ENCODE peak calls at places on chromosomes 6 and 20, in eight cellular contexts. R is IMR-90; N is cardiac muscle cell; Y is CD8-positive, alpha-beta memory T cell; U is gastrocnemius medialis; P is CD4-positive, alpha-beta T cell; C is heart right ventricle; D is transverse colon. F is an unnamed sample. For H3K9me3, the result is how much of the 10 kb centered on the place peaks cover.

GRCh38 chr6:21596379-21597242 is 3.1 kb downstream of the SOX4 start:
- DNase-seq in D (peak), P (no peak), N (peak), R (peak), U (no peak), C (peak), Y (peak), F (peak)

GRCh38 chr6:12165297-12165696 is 124.9 kb upstream of the EDN1 start:
- DNase-seq in D (no peak), R (no peak), Y (no peak), P (no peak), C (no peak), U (no peak), N (no peak), F (no peak)

GRCh38 chr20:32749914-32750637 is 6.8 kb upstream of the COMMD7 start:
- DNase-seq in P (no peak), Y (no peak), U (no peak), N (peak), R (no peak), D (no peak), C (no peak), F (no peak)

GRCh38 chr6:125533710-125534397 is 215.6 kb upstream of the HEY2 start:
- DNase-seq in R (no peak), N (no peak), D (no peak), U (no peak), C (no peak), P (no peak), Y (no peak), F (no peak)

GRCh38 chr20:53750827-53751393 is 157.3 kb upstream of the ZNF217 start:
- DNase-seq in Y (peak), R (peak), D (peak), C (no peak), N (peak), U (no peak), P (no peak), F (no peak)

GRCh38 chr6:27743787-27744186 is 168.4 kb downstream of the OR2B2 start:
- DNase-seq in N (no peak), R (no peak), P (no peak), Y (no peak), D (no peak), U (no peak), C (no peak), F (no peak)

GRCh38 chr20:12966468-12967085 is 42.2 kb upstream of the SPTLC3 start:
- DNase-seq in D (no peak), P (no peak), Y (peak), U (no peak), C (no peak), N (peak), R (peak), F (no peak)

GRCh38 chr6:136114661-136115060 is 135.4 kb downstream of the MTFR2 start:
- DNase-seq in Y (no peak), P (no peak), N (no peak), C (no peak), D (peak), R (no peak), U (no peak), F (no peak)

GRCh38 chr6:89706121-89706520 is 67.6 kb upstream of the LYRM2 start:
- DNase-seq in Y (no peak), P (no peak), R (no peak), C (no peak), N (no peak), U (no peak), D (no peak), F (no peak)

GRCh38 chr6:118706702-118707101 is 55.3 kb upstream of the CEP85L start:
- DNase-seq in D (no peak), C (no peak), Y (no peak), P (no peak), U (no peak), R (no peak), N (no peak), F (no peak)

DNA sequence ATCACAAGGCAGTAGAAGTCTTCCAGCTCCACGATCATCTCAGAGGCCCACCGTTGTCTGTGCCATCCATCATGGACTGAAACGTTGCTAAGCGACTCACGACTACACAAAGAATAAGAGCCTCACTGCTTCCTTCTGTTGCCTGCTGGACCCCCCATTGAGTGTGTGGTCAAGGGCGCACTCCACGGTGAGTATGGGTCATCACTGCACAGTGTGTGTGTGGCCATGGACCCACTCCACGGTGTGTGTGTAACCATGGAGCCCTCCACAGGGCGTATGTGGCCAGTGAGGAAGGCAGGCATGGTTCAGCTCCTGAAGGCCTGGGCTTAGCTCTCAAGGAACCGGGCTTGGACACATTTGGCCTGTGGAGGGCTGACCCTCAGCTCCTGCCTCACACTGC is 123.4 kb upstream of the AFDN start:
- DNase-seq in D (no peak), Y (no peak), C (no peak), P (no peak), U (no peak), R (no peak), N (no peak), F (no peak)
- H3K9me3 ChIP-seq in D (under half), Y (under half), C (under half), P (under half), U (under half), R (under half), N (under half), F (under half)

GRCh38 chr6:169470790-169471189 is 217.1 kb upstream of the THBS2 start:
- DNase-seq in P (no peak), R (no peak), Y (no peak), U (no peak), D (no peak), C (no peak), N (no peak), F (no peak)
- H3K9me3 ChIP-seq in P (under half), R (under half), Y (under half), U (under half), D (under half), C (under half), N (under half), F (under half)

DNA sequence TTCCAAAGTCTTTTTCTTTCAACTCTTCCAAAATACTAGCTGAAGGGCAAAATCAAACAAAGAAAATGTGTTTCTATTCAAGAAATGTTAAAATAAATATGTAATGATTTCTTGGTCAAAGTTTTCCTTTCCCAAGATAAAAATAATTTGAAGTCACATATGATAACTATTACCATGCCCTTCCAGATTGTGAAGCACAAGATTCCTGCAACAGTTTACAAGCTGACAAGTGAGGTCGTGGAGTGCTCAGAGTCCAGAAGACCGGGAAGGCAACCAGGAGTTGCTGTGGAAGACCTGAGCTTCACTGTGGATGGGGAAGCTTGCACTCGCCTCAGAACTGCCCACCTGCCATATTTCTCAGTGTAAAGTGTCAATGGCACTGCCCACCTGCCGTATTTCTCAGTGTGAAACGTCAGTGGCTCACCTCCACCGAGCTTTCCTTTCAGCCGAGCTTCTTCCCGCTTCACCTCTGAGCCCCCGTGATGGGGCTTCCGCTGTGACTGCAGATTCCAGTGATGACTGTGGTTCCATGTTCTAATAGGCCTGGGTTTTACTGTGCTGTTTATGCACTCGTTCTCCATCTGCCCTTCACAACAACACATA is 160.4 kb downstream of the THBS2 start:
- DNase-seq in R (no peak), Y (no peak), U (no peak), N (no peak), D (no peak), P (no peak), C (no peak), F (no peak)
- H3K9me3 ChIP-seq in R (under half), Y (under half), U (under half), N (under half), D (under half), P (under half), C (under half), F (under half)

GRCh38 chr20:20549699-20550098 is 162.7 kb downstream of the RALGAPA2 start:
- DNase-seq in R (peak), D (no peak), C (no peak), N (no peak), U (no peak), P (no peak), Y (no peak), F (no peak)
- H3K9me3 ChIP-seq in R (under half), D (under half), C (under half), N (under half), U (under half), P (under half), Y (under half), F (under half)

GRCh38 chr20:39935921-39936320 is 753.1 kb downstream of the MAFB start:
- DNase-seq in N (no peak), P (no peak), Y (no peak), R (no peak), D (no peak), U (no peak), C (no peak), F (no peak)
- H3K9me3 ChIP-seq in N (under half), P (under half), Y (under half), R (under half), D (under half), U (under half), C (under half), F (under half)

GRCh38 chr6:14917511-14917910 is 328.4 kb upstream of the JARID2 start:
- DNase-seq in R (no peak), Y (no peak), N (no peak), C (no peak), D (no peak), U (no peak), P (no peak), F (no peak)

GRCh38 chr6:14912226-14912625 is 333.6 kb upstream of the JARID2 start:
- DNase-seq in D (no peak), U (no peak), C (no peak), P (no peak), N (no peak), Y (no peak), R (no peak), F (no peak)

GRCh38 chr6:14917101-14917500 is 328.8 kb upstream of the JARID2 start:
- DNase-seq in D (no peak), Y (no peak), C (no peak), U (no peak), N (no peak), R (peak), P (no peak), F (no peak)

GRCh38 chr6:14919038-14919437 is 326.8 kb upstream of the JARID2 start:
- DNase-seq in D (no peak), Y (no peak), R (no peak), N (no peak), P (no peak), C (no peak), U (no peak), F (no peak)

DNA sequence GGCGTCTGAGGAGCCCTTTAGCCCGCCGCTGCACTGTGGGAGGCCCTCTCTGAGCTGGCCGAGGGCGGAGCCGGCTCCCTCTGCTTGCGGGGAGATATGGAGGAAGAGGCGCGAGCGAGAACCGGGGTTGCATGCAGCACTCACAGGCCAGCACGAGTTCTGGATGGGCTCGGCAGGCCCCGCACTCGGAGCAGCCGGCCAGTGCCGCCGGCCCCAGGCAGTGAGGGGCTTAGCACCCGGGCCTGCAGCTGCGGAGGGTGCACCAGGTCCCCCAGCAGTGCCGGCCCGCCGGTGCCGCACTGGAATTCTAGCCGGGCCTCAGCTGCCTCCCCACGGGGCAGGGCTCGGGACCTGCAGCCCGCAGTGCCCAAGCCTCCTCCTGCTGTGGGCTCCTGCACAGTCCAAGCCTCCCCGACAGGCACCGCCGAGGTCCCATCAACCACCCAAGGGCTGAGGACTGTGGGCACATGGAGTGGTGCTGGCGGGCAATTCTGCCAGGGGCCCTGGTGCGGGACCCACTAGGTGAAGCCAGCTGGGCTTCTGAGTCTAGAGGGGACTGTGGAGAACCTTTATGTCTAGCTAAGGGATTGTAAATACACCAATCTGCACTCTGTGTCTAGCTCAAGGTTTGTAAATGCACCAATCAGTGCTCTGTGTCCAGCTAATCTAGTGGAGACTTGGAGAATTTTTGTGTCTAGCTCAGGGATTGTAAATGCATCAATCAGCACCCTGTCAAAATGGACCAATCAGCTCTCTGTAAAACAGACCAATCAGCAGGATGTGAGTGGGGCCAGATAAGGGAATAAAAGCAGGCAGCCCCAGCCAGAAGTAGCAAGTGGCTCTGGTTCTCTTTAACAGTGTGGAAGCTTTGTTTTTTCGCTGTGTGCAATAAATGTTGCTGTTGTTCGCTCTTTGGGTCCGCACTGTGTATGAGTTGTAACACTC is 329.7 kb upstream of the JARID2 start:
- DNase-seq in N (no peak), D (no peak), R (no peak), U (no peak), C (no peak), P (no peak), Y (no peak), F (no peak)
- H3K9me3 ChIP-seq in N (under half), D (under half), R (under half), U (under half), C (under half), P (under half), Y (under half), F (under half)